ENCODE peak calls at places on chromosomes 16 and 17, in ten cellular contexts. One of them, this sample, is unnamed.

GRCh38 chr17:47698749-47699535 is 5.0 kb downstream of the TBKBP1 start:
- DNase-seq in body of pancreas: peak; percentile 50
- DNase-seq in HFF-Myc: no peak
- DNase-seq in K562: peak; percentile 86
- DNase-seq in mucosa of descending colon: peak; percentile 72
- DNase-seq in ovary: peak; percentile 78
- DNase-seq in EL: peak; percentile 53
- DNase-seq in activated CD4-positive, alpha-beta T cell treated with anti-CD3 and anti-CD28 coated beads, Interleukin-2, amount 50 U/mL, for 1 hour: peak; percentile 82
- DNase-seq in effector CD4-positive, alpha-beta T cell: peak; percentile 70
- DNase-seq in activated T-cell treated with anti-CD3 and anti-CD28 coated beads for 1 hour: peak; percentile 82
- DNase-seq in this sample: peak; percentile 74

GRCh38 chr17:72370819-72371218 is 250.0 kb downstream of the SOX9 start:
- DNase-seq in EL: peak; percentile 73
- DNase-seq in effector CD4-positive, alpha-beta T cell: no peak
- DNase-seq in body of pancreas: no peak
- DNase-seq in mucosa of descending colon: no peak
- DNase-seq in activated CD4-positive, alpha-beta T cell treated with anti-CD3 and anti-CD28 coated beads, Interleukin-2, amount 50 U/mL, for 1 hour: no peak
- DNase-seq in K562: peak; percentile 16
- DNase-seq in activated T-cell treated with anti-CD3 and anti-CD28 coated beads for 1 hour: no peak
- DNase-seq in ovary: no peak
- DNase-seq in HFF-Myc: no peak
- DNase-seq in this sample: no peak

GRCh38 chr16:84115919-84116719 is 623 bp downstream of the MBTPS1 start:
- DNase-seq in K562: no peak
- DNase-seq in body of pancreas: peak; percentile 70
- DNase-seq in ovary: no peak
- DNase-seq in EL: peak; percentile 46
- DNase-seq in activated T-cell treated with anti-CD3 and anti-CD28 coated beads for 1 hour: peak; percentile 38
- DNase-seq in activated CD4-positive, alpha-beta T cell treated with anti-CD3 and anti-CD28 coated beads, Interleukin-2, amount 50 U/mL, for 1 hour: peak; percentile 59
- DNase-seq in effector CD4-positive, alpha-beta T cell: peak; percentile 59
- DNase-seq in mucosa of descending colon: peak; percentile 71
- DNase-seq in HFF-Myc: no peak
- DNase-seq in this sample: peak; percentile 43

GRCh38 chr16:77359065-77359502 is 75.8 kb downstream of the ADAMTS18 start:
- DNase-seq in HFF-Myc: no peak
- DNase-seq in mucosa of descending colon: no peak
- DNase-seq in K562: no peak
- DNase-seq in activated T-cell treated with anti-CD3 and anti-CD28 coated beads for 1 hour: no peak
- DNase-seq in body of pancreas: no peak
- DNase-seq in EL: peak; percentile 9
- DNase-seq in ovary: no peak
- DNase-seq in activated CD4-positive, alpha-beta T cell treated with anti-CD3 and anti-CD28 coated beads, Interleukin-2, amount 50 U/mL, for 1 hour: no peak
- DNase-seq in effector CD4-positive, alpha-beta T cell: no peak
- DNase-seq in this sample: no peak

GRCh38 chr17:2400877-2401425 is at the start of gene MNT:
- DNase-seq in activated CD4-positive, alpha-beta T cell treated with anti-CD3 and anti-CD28 coated beads, Interleukin-2, amount 50 U/mL, for 1 hour: peak; percentile 91
- DNase-seq in EL: peak; percentile 95
- DNase-seq in mucosa of descending colon: peak; percentile 94
- DNase-seq in HFF-Myc: no peak
- DNase-seq in effector CD4-positive, alpha-beta T cell: peak; percentile 93
- DNase-seq in K562: peak; percentile 74
- DNase-seq in ovary: peak; percentile 96
- DNase-seq in activated T-cell treated with anti-CD3 and anti-CD28 coated beads for 1 hour: peak; percentile 89
- DNase-seq in body of pancreas: peak; percentile 96
- DNase-seq in this sample: peak; percentile 92

GRCh38 chr17:64133546-64134215 is 3.7 kb upstream of the ERN1 start:
- DNase-seq in effector CD4-positive, alpha-beta T cell: no peak
- DNase-seq in mucosa of descending colon: peak; percentile 42
- DNase-seq in activated CD4-positive, alpha-beta T cell treated with anti-CD3 and anti-CD28 coated beads, Interleukin-2, amount 50 U/mL, for 1 hour: no peak
- DNase-seq in K562: peak; percentile 30
- DNase-seq in ovary: no peak
- DNase-seq in HFF-Myc: no peak
- DNase-seq in EL: peak; percentile 71
- DNase-seq in body of pancreas: peak; percentile 64
- DNase-seq in activated T-cell treated with anti-CD3 and anti-CD28 coated beads for 1 hour: no peak
- DNase-seq in this sample: peak; percentile 26

GRCh38 chr17:66716236-66717026 is 118.5 kb upstream of the CACNG5 start:
- DNase-seq in mucosa of descending colon: peak; percentile 35
- DNase-seq in activated T-cell treated with anti-CD3 and anti-CD28 coated beads for 1 hour: no peak
- DNase-seq in effector CD4-positive, alpha-beta T cell: no peak
- DNase-seq in EL: peak; percentile 11
- DNase-seq in body of pancreas: no peak
- DNase-seq in K562: peak; percentile 50
- DNase-seq in HFF-Myc: no peak
- DNase-seq in ovary: no peak
- DNase-seq in activated CD4-positive, alpha-beta T cell treated with anti-CD3 and anti-CD28 coated beads, Interleukin-2, amount 50 U/mL, for 1 hour: no peak
- DNase-seq in this sample: no peak

GRCh38 chr16:84199861-84200260 is 8.9 kb downstream of the ADAD2 start:
- DNase-seq in activated CD4-positive, alpha-beta T cell treated with anti-CD3 and anti-CD28 coated beads, Interleukin-2, amount 50 U/mL, for 1 hour: no peak
- DNase-seq in effector CD4-positive, alpha-beta T cell: no peak
- DNase-seq in body of pancreas: peak; percentile 61
- DNase-seq in EL: peak; percentile 43
- DNase-seq in activated T-cell treated with anti-CD3 and anti-CD28 coated beads for 1 hour: no peak
- DNase-seq in ovary: no peak
- DNase-seq in mucosa of descending colon: no peak
- DNase-seq in K562: no peak
- DNase-seq in HFF-Myc: no peak
- DNase-seq in this sample: no peak

GRCh38 chr17:52384695-52385094 is 226.2 kb upstream of the CA10 start:
- DNase-seq in ovary: no peak
- DNase-seq in effector CD4-positive, alpha-beta T cell: no peak
- DNase-seq in EL: no peak
- DNase-seq in HFF-Myc: no peak
- DNase-seq in activated T-cell treated with anti-CD3 and anti-CD28 coated beads for 1 hour: no peak
- DNase-seq in activated CD4-positive, alpha-beta T cell treated with anti-CD3 and anti-CD28 coated beads, Interleukin-2, amount 50 U/mL, for 1 hour: no peak
- DNase-seq in K562: no peak
- DNase-seq in body of pancreas: no peak
- DNase-seq in mucosa of descending colon: no peak
- DNase-seq in this sample: no peak

GRCh38 chr17:44599298-44600175 is 42.3 kb downstream of the FZD2 start:
- DNase-seq in activated CD4-positive, alpha-beta T cell treated with anti-CD3 and anti-CD28 coated beads, Interleukin-2, amount 50 U/mL, for 1 hour: no peak
- DNase-seq in effector CD4-positive, alpha-beta T cell: no peak
- DNase-seq in HFF-Myc: peak; percentile 95
- DNase-seq in ovary: peak; percentile 90
- DNase-seq in EL: peak; percentile 97
- DNase-seq in mucosa of descending colon: peak; percentile 44
- DNase-seq in activated T-cell treated with anti-CD3 and anti-CD28 coated beads for 1 hour: no peak
- DNase-seq in K562: peak; percentile 39
- DNase-seq in body of pancreas: peak; percentile 63
- DNase-seq in this sample: no peak

This sample was measured in effector memory CD8-positive, alpha-beta T cell.